ENCODE peak calls at places on chromosome 1, in six cellular contexts. H is aorta, J is myocyte, A is right cardiac atrium, P is progenitor cell of endocrine pancreas, B is heart right ventricle. Z is an unnamed sample.

GRCh38 chr1:170765712-170766330 is 101.9 kb downstream of the PRRX1 start:
- DNase-seq in H (no peak), J (peak), A (no peak), P (no peak), B (no peak), Z (no peak)

GRCh38 chr1:39098569-39099250 is 72.6 kb downstream of the NDUFS5 start:
- DNase-seq in H (peak), J (peak), A (peak), P (no peak), B (peak), Z (peak)

GRCh38 chr1:196317535-196318522 is 290.4 kb downstream of the KCNT2 start:
- DNase-seq in H (peak), J (peak), A (no peak), P (no peak), B (peak), Z (no peak)

GRCh38 chr1:91440845-91441244 is 36.2 kb upstream of the HFM1 start:
- DNase-seq in H (no peak), J (no peak), A (no peak), P (no peak), B (no peak), Z (no peak)

GRCh38 chr1:241749041-241749798 is 97.1 kb downstream of the WDR64 start:
- DNase-seq in H (no peak), J (peak), A (no peak), P (no peak), B (no peak), Z (no peak)

GRCh38 chr1:160539896-160540858 is 17.1 kb upstream of the SLAMF6 start:
- DNase-seq in H (no peak), J (no peak), A (no peak), P (no peak), B (peak), Z (no peak)

GRCh38 chr1:39539252-39539790 is 37.3 kb downstream of the PABPC4 start:
- DNase-seq in H (peak), J (peak), A (peak), P (peak), B (peak), Z (peak)

GRCh38 chr1:228459091-228459993 is 27.8 kb upstream of the RNF187 start:
- DNase-seq in H (peak), J (peak), A (peak), P (peak), B (peak), Z (peak)

GRCh38 chr1:91015794-91016550 is 5.9 kb downstream of the ZNF644 start:
- DNase-seq in H (no peak), J (no peak), A (no peak), P (no peak), B (no peak), Z (no peak)

GRCh38 chr1:98975113-98975512 is 29.5 kb downstream of the PLPPR5 start:
- DNase-seq in H (no peak), J (no peak), A (no peak), P (no peak), B (no peak), Z (no peak)

GRCh38 chr1:167708940-167709389 is 12.8 kb upstream of the MPZL1 start:
- DNase-seq in H (no peak), J (peak), A (no peak), P (no peak), B (no peak), Z (no peak)

GRCh38 chr1:66464802-66465201 is 69.2 kb upstream of the SGIP1 start:
- DNase-seq in H (peak), J (peak), A (no peak), P (no peak), B (no peak), Z (no peak)

GRCh38 chr1:112359961-112360767 is 35.9 kb upstream of the CTTNBP2NL start:
- DNase-seq in H (peak), J (peak), A (peak), P (no peak), B (peak), Z (no peak)